ENCODE peak calls at places on chromosomes 12 and 14, in eight cellular contexts. J is psoas muscle, D is fibroblast of the aortic adventitia, L is body of pancreas, O is tibial artery, K is esophagus squamous epithelium, E is upper lobe of right lung, Q is brain microvascular endothelial cell. W is an unnamed sample.

GRCh38 chr14:61671086-61671485 is 24.2 kb upstream of the HIF1A start:
- DNase-seq in L (no peak), O (no peak), Q (no peak), D (no peak), K (no peak), J (no peak), E (no peak), W (no peak)

GRCh38 chr12:120453977-120454376 is 7.7 kb downstream of the GATC start:
- DNase-seq in D (no peak), L (no peak), Q (no peak), O (no peak), K (no peak), J (no peak), E (no peak), W (peak)

GRCh38 chr14:59360923-59361794 is 104.0 kb downstream of the GPR135 start:
- DNase-seq in J (peak), E (peak), O (peak), K (no peak), Q (peak), L (peak), D (peak), W (peak)

GRCh38 chr12:78210494-78210860 is 379.8 kb downstream of the NAV3 start:
- DNase-seq in L (no peak), D (no peak), O (no peak), E (no peak), J (no peak), K (no peak), Q (no peak), W (peak)

GRCh38 chr12:2129076-2129475 is 76.3 kb downstream of the CACNA1C start:
- DNase-seq in O (no peak), J (no peak), L (no peak), E (no peak), Q (no peak), D (peak), K (no peak), W (peak)

GRCh38 chr12:92070054-92070863 is 75.4 kb downstream of the BTG1 start:
- DNase-seq in E (no peak), J (no peak), Q (no peak), K (no peak), D (no peak), L (peak), O (no peak), W (no peak)

GRCh38 chr14:63030113-63030512 is 15.1 kb downstream of the KCNH5 start:
- DNase-seq in Q (no peak), K (no peak), D (no peak), E (no peak), J (no peak), O (no peak), L (no peak), W (no peak)

GRCh38 chr12:44847888-44848770 is 28.0 kb downstream of the NELL2 start:
- DNase-seq in E (no peak), D (no peak), K (no peak), O (no peak), Q (no peak), J (no peak), L (no peak), W (no peak)

GRCh38 chr12:19179986-19180385 is 50.5 kb downstream of the PLEKHA5 start:
- DNase-seq in K (no peak), J (no peak), D (no peak), Q (no peak), O (no peak), E (no peak), L (no peak), W (no peak)

GRCh38 chr12:45670339-45671065 is 59.0 kb upstream of the ARID2 start:
- DNase-seq in E (no peak), K (no peak), J (no peak), O (no peak), Q (no peak), D (no peak), L (no peak), W (no peak)

GRCh38 chr14:29654910-29655590 is 272.6 kb downstream of the PRKD1 start:
- DNase-seq in O (no peak), D (peak), E (no peak), J (no peak), Q (no peak), L (no peak), K (no peak), W (peak)

GRCh38 chr14:102822311-102822863 is 45.1 kb downstream of the TRAF3 start:
- DNase-seq in D (no peak), O (no peak), J (no peak), E (no peak), L (no peak), Q (no peak), K (no peak), W (no peak)

GRCh38 chr14:79278798-79279644 is 932.3 kb downstream of the DIO2 start:
- DNase-seq in Q (peak), O (peak), L (peak), E (peak), K (no peak), D (peak), J (peak), W (peak)

GRCh38 chr12:115964626-115965025 is 312.9 kb downstream of the MED13L start:
- DNase-seq in O (no peak), Q (no peak), K (no peak), D (no peak), J (no peak), L (no peak), E (no peak), W (no peak)

GRCh38 chr12:81403348-81403747 is 325.5 kb downstream of the ACSS3 start:
- DNase-seq in O (no peak), K (no peak), L (no peak), E (no peak), D (no peak), J (no peak), Q (no peak), W (no peak)

GRCh38 chr14:101583006-101583708 is 21.9 kb downstream of the DIO3 start:
- DNase-seq in L (no peak), K (no peak), D (no peak), Q (no peak), J (no peak), E (peak), O (no peak), W (no peak)

GRCh38 chr12:120352117-120352516 is 16.8 kb downstream of the MSI1 start:
- DNase-seq in K (no peak), Q (peak), O (no peak), E (no peak), L (no peak), D (peak), J (no peak), W (peak)

GRCh38 chr12:116916714-116917114 is 6.0 kb downstream of the FBXW8 start:
- DNase-seq in Q (peak), O (no peak), D (peak), E (peak), J (no peak), L (peak), K (no peak), W (peak)

GRCh38 chr12:51941011-51941561 is 10.4 kb upstream of the ACVR1B start:
- DNase-seq in K (no peak), E (no peak), L (no peak), D (peak), O (no peak), J (no peak), Q (peak), W (peak)

GRCh38 chr14:53924754-53925153 is 31.9 kb downstream of the BMP4 start:
- DNase-seq in E (no peak), O (no peak), K (no peak), J (no peak), L (no peak), D (peak), Q (peak), W (peak)

GRCh38 chr12:5614206-5614605 is 182.3 kb downstream of the NTF3 start:
- DNase-seq in L (no peak), D (no peak), K (no peak), J (no peak), E (no peak), Q (no peak), O (no peak), W (no peak)

GRCh38 chr12:92362785-92363184 is 217.1 kb upstream of the BTG1 start:
- DNase-seq in Q (no peak), L (no peak), E (no peak), J (no peak), K (no peak), O (no peak), D (no peak), W (no peak)

GRCh38 chr14:28773917-28774691 is 7.5 kb downstream of the FOXG1 start:
- DNase-seq in Q (no peak), E (no peak), O (no peak), L (peak), J (no peak), D (peak), K (no peak), W (peak)

GRCh38 chr14:93525691-93526451 is 95.1 kb downstream of the UNC79 start:
- DNase-seq in D (peak), E (no peak), L (no peak), K (no peak), J (no peak), O (no peak), Q (no peak), W (peak)

GRCh38 chr12:78562358-78563205 is 302.0 kb upstream of the SYT1 start:
- DNase-seq in O (no peak), Q (peak), J (no peak), D (peak), K (no peak), L (no peak), E (no peak), W (peak)

GRCh38 chr12:45388545-45388944 is 172.7 kb downstream of the ANO6 start:
- DNase-seq in Q (peak), E (no peak), L (peak), K (no peak), D (peak), O (peak), J (no peak), W (peak)

GRCh38 chr12:79685068-79685467 is 5.7 kb downstream of the PAWR start:
- DNase-seq in Q (no peak), J (no peak), E (no peak), D (peak), K (no peak), O (no peak), L (no peak), W (peak)

GRCh38 chr12:111767362-111768158 is 827 bp downstream of the ALDH2 start:
- DNase-seq in J (peak), Q (no peak), L (no peak), O (no peak), K (no peak), E (no peak), D (peak), W (no peak)

GRCh38 chr12:123714302-123714627 is 2.1 kb downstream of the ATP6V0A2 start:
- DNase-seq in O (no peak), E (no peak), L (no peak), Q (no peak), K (no peak), D (no peak), J (no peak), W (no peak)

GRCh38 chr12:92912052-92912451 is 17.0 kb downstream of the EEA1 start:
- DNase-seq in O (no peak), L (no peak), K (no peak), J (no peak), Q (no peak), D (peak), E (no peak), W (peak)

GRCh38 chr12:98637068-98637467 is 7.5 kb downstream of the IKBIP start:
- DNase-seq in D (no peak), L (no peak), E (no peak), K (no peak), O (no peak), Q (no peak), J (no peak), W (no peak)

GRCh38 chr14:66070542-66071319 is 415.4 kb upstream of the CCDC196 start:
- DNase-seq in Q (peak), E (no peak), K (no peak), L (peak), O (no peak), D (peak), J (no peak), W (peak)

GRCh38 chr12:1592444-1593231 is 1.7 kb downstream of the FBXL14 start:
- DNase-seq in O (no peak), K (no peak), L (peak), E (no peak), J (peak), Q (peak), D (no peak), W (peak)

GRCh38 chr12:7209958-7210357 is 20.5 kb downstream of the PEX5 start:
- DNase-seq in L (no peak), Q (no peak), O (no peak), D (no peak), E (no peak), K (no peak), J (no peak), W (no peak)

GRCh38 chr12:121788176-121788818 is 5.2 kb downstream of the RHOF start:
- DNase-seq in J (no peak), Q (no peak), O (no peak), L (no peak), D (no peak), K (no peak), E (no peak), W (no peak)

GRCh38 chr12:52900166-52900895 is 4.5 kb downstream of the KRT8 start:
- DNase-seq in D (no peak), K (no peak), J (no peak), L (no peak), O (no peak), E (no peak), Q (no peak), W (no peak)

GRCh38 chr12:66446276-66446675 is 144.0 kb downstream of the HELB start:
- DNase-seq in L (no peak), J (no peak), D (no peak), K (no peak), E (no peak), Q (no peak), O (no peak), W (no peak)

GRCh38 chr14:80644826-80645225 is 296.7 kb downstream of the CEP128 start:
- DNase-seq in O (no peak), J (no peak), L (no peak), Q (no peak), K (no peak), E (no peak), D (no peak), W (no peak)

GRCh38 chr14:24241829-24242443 is 487 bp downstream of the TINF2 start:
- DNase-seq in L (peak), Q (peak), O (peak), J (peak), E (peak), D (peak), K (peak), W (peak)
- TF ChIP-seq CTCF in L (peak), Q (peak), O (peak), J (peak), E (peak), D (peak), K (peak), W (peak)

GRCh38 chr14:96362965-96363750 is at the start of the genes ATG2B and GSKIP:
- DNase-seq in E (peak), J (peak), Q (peak), O (peak), D (peak), L (peak), K (peak), W (peak)

GRCh38 chr14:96368534-96368933 is 5.2 kb downstream of the GSKIP start:
- DNase-seq in L (no peak), O (no peak), Q (no peak), D (no peak), E (no peak), K (no peak), J (no peak), W (no peak)

GRCh38 chr14:96362071-96362964 is 823 bp downstream of the ATG2B start:
- DNase-seq in J (no peak), K (no peak), D (peak), Q (peak), O (peak), L (peak), E (no peak), W (peak)

GRCh38 chr14:96363751-96364336 is 518 bp downstream of the GSKIP start:
- DNase-seq in E (peak), O (peak), K (no peak), D (peak), J (no peak), L (peak), Q (peak), W (peak)

GRCh38 chr14:96364911-96365310 is 1.6 kb downstream of the GSKIP start:
- DNase-seq in E (no peak), J (no peak), Q (no peak), D (no peak), O (no peak), L (no peak), K (no peak), W (no peak)
- H3K4me3 ChIP-seq in E (peak), J (no peak), Q (no peak), D (peak), O (no peak), L (no peak), K (no peak), W (no peak)

DNA sequence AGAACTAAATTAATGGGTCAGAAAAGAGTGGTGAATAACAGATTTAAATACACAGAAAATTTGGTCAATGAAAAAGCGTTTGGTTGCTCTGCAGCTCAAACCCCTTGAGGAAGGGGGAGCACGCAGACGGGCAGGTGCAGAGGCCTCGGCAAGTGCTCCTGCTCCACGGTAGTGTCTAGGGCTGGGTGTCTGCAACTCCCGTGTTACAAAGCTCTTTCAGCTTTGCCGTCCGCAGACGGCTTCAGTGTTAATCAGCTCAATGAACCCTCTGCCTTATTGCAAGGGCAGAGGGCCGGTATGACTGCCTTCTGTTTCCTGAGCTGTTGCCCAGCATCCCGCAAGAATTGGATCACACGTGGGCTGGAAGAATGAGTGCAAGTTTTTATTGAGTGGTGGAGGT is 125.7 kb upstream of the TRHDE start:
- DNase-seq in E (no peak), Q (no peak), D (no peak), K (no peak), O (no peak), J (no peak), L (no peak), W (no peak)
- TF ChIP-seq CTCF in E (no peak), Q (no peak), D (no peak), K (no peak), O (no peak), J (no peak), L (no peak), W (no peak)

GRCh38 chr14:85308531-85309300 is 221.2 kb upstream of the FLRT2 start:
- DNase-seq in Q (peak), D (no peak), O (no peak), L (no peak), K (no peak), J (no peak), E (no peak), W (peak)
- H3K4me3 ChIP-seq in Q (no peak), D (no peak), O (no peak), L (no peak), K (no peak), J (no peak), E (no peak), W (no peak)

W was measured in astrocyte of the spinal cord.